ENCODE peak calls at places on chromosome 4, in nine cellular contexts. Q is adrenal gland, Z is A549, B is HCT116, A is SK-N-SH, G is lung, S is heart right ventricle, C is uterus, N is heart left ventricle. J is an unnamed sample.

GRCh38 chr4:168993724-168994510 is 16.1 kb downstream of the CBR4 start:
- DNase-seq in S (no peak), Q (no peak), Z (no peak), C (peak; percentile 32), A (no peak), N (no peak), B (no peak), G (no peak), J (no peak)

GRCh38 chr4:183971938-183972490 is 66.9 kb downstream of the STOX2 start:
- DNase-seq in N (peak; percentile 66), B (no peak), Q (no peak), G (no peak), Z (no peak), C (no peak), A (no peak), S (peak; percentile 60), J (no peak)

GRCh38 chr4:37383579-37384229 is 139.2 kb downstream of the NWD2 start:
- DNase-seq in N (no peak), A (peak; percentile 9), B (peak; percentile 36), S (no peak), G (no peak), Q (peak; percentile 31), C (no peak), Z (peak; percentile 14), J (no peak)

GRCh38 chr4:156312261-156312847 is 358.7 kb upstream of the CTSO start:
- DNase-seq in N (no peak), G (no peak), Q (no peak), B (no peak), S (no peak), A (no peak), C (no peak), Z (no peak), J (no peak)

GRCh38 chr4:142404191-142404611 is 441.9 kb downstream of the INPP4B start:
- DNase-seq in N (peak; percentile 52), G (no peak), A (no peak), S (peak; percentile 13), Z (peak; percentile 54), Q (peak; percentile 54), B (peak; percentile 82), C (peak; percentile 24), J (no peak)

GRCh38 chr4:135256111-135256510 is 1054.5 kb upstream of the PABPC4L start:
- DNase-seq in Z (no peak), S (no peak), N (no peak), G (no peak), C (no peak), B (no peak), A (no peak), Q (no peak), J (no peak)

GRCh38 chr4:139763668-139764067 is 98.0 kb downstream of the MGST2 start:
- DNase-seq in S (no peak), Z (no peak), Q (no peak), G (no peak), N (no peak), A (peak; percentile 25), B (no peak), C (no peak), J (no peak)

GRCh38 chr4:5955856-5956255 is 62.4 kb downstream of the C4orf50 start:
- DNase-seq in Q (no peak), S (no peak), Z (no peak), B (no peak), C (no peak), N (no peak), A (no peak), G (no peak), J (no peak)

GRCh38 chr4:125726121-125726520 is 411.4 kb downstream of the FAT4 start:
- DNase-seq in Q (no peak), S (no peak), C (no peak), N (no peak), Z (no peak), B (no peak), A (no peak), G (no peak), J (no peak)

GRCh38 chr4:95701500-95701899 is 138.4 kb upstream of the PDHA2 start:
- DNase-seq in B (no peak), C (peak; percentile 59), Q (no peak), Z (no peak), N (no peak), S (no peak), A (no peak), G (no peak), J (peak; percentile 18)

GRCh38 chr4:65597697-65598096 is 72.6 kb downstream of the EPHA5 start:
- DNase-seq in N (no peak), S (no peak), G (no peak), Z (no peak), Q (no peak), B (no peak), C (no peak), A (no peak), J (no peak)

GRCh38 chr4:2924765-2925301 is 38.4 kb downstream of the NOP14 start:
- DNase-seq in N (peak; percentile 18), Z (no peak), S (no peak), B (no peak), G (no peak), C (peak; percentile 19), A (no peak), Q (no peak), J (peak; percentile 49)

GRCh38 chr4:125734504-125734903 is 419.7 kb downstream of the FAT4 start:
- DNase-seq in N (no peak), G (no peak), S (no peak), Q (no peak), C (no peak), A (no peak), Z (no peak), B (no peak), J (no peak)

GRCh38 chr4:147840846-147841732 is 109.2 kb downstream of the ARHGAP10 start:
- DNase-seq in N (no peak), C (no peak), Z (no peak), S (no peak), A (no peak), G (no peak), Q (no peak), B (no peak), J (no peak)

GRCh38 chr4:147842573-147842972 is 110.7 kb downstream of the ARHGAP10 start:
- DNase-seq in B (no peak), S (peak; percentile 62), C (no peak), Q (no peak), A (no peak), G (no peak), N (peak; percentile 82), Z (no peak), J (no peak)

GRCh38 chr4:147839651-147840050 is 107.8 kb downstream of the ARHGAP10 start:
- DNase-seq in G (no peak), B (no peak), A (no peak), N (no peak), Q (no peak), S (no peak), C (no peak), Z (no peak), J (no peak)

GRCh38 chr4:147846318-147847135 is 114.6 kb downstream of the ARHGAP10 start:
- DNase-seq in Z (no peak), C (no peak), A (no peak), B (no peak), N (no peak), G (no peak), S (no peak), Q (no peak), J (no peak)

GRCh38 chr4:147843162-147843561 is 111.3 kb downstream of the ARHGAP10 start:
- DNase-seq in S (no peak), Z (peak; percentile 30), G (no peak), Q (no peak), A (no peak), N (no peak), C (no peak), B (peak; percentile 47), J (no peak)
- H3K4me1 ChIP-seq in S (peaks cover 56% of the 10 kb centered on the region), Z (no peaks in the 10 kb centered on the region), G (peaks cover 30% of the 10 kb centered on the region), Q (peaks cover 1% of the 10 kb centered on the region), A (peaks cover 10% of the 10 kb centered on the region), N (peaks cover 31% of the 10 kb centered on the region), C (no peaks in the 10 kb centered on the region), B (peaks cover 8% of the 10 kb centered on the region), J (no peaks in the 10 kb centered on the region)

DNA sequence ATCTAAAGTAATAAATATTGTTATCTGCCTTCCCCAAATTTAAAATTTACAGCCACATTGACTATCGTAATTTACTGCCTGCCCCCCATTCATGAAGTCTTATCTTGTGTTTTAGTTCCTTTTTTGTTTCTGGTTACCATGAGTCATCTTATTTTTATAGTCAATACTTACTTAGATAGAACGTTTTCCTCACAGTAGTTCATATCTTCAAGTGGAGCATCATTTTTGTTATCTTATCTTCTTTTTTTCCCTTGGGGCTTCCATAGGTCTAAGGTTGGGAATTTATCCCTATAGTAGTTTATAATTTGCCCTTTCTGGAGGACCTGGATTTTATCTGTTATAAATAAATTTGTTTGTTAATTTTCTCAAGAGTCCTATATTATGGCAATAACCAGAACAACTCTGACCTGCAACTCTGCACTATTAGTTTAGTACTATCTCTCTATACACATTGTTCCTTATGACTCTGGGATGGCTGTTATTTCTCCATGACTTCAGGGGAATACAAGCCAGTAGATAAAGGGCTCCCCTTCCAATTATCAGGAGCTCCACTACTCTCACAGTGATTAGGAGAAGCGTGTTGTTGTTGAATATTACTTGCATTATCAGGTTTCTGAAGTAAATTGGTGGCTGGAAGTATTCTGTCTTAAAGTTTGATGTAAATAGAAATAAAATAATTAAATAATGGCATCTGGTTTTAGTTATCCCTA is 330.6 kb downstream of the GALNTL6 start:
- DNase-seq in G (no peak), B (no peak), Q (no peak), Z (no peak), N (no peak), A (peak; percentile 55), S (no peak), C (no peak), J (no peak)
- H3K4me3 ChIP-seq in G (no peak overlapping the region), B (no peak overlapping the region), Q (no peak overlapping the region), Z (no peak overlapping the region), N (no peak overlapping the region), A (no peak overlapping the region), S (no peak overlapping the region), C (no peak overlapping the region), J (no peak overlapping the region)

DNA sequence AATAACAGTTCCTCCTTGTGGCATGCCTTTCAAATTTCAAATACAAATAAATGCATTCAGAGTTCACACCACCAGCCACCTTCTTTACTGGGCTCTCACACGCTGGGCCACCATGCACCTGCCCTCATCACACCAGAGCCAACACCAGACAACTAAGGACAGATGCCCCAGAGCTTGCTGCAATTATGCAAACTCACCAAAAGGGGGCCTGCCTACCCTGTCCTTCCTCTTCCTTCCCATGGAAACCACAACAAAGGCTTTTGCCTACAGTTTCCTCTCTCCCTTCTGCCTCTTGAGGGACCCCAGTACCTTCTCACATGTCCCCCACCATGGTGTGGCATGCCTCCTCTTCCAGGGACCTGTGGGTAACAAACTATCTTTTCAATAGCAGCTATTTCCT is 1333.9 kb upstream of the TENM3 start:
- DNase-seq in B (peak; percentile 34), Q (no peak), C (no peak), N (no peak), G (no peak), A (no peak), Z (peak; percentile 7), S (no peak), J (no peak)
- TF ChIP-seq CTCF in B (peak; percentile 53), Q (no peak), C (no peak), N (no peak), G (no peak), A (peak; percentile 31), Z (no peak), S (no peak), J (no peak)

DNA sequence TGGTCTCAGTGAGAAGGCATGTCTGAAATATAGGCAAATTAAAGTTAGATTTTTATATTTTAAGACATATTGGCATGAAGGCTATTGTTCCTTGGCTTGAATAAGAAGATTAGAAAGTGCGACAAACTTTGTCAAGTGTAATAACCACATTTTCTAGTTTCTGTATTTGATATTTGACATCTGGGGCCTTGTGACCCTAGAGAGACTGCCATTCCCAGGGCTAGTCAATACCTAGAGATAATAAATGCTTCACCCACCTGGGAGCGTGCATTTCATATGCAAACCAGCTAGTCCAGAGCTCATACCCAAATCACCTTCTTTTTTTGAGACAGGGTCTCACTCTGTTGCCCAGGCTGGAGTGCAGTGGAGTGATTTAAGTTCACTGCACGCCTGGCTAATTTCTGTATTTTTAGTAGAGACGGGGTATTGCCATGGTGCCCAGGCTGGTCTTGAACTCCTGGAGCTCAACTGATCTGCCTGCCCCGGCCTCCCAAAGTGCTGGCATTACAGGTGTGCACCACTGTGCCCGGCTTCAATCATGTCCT is 62.6 kb downstream of the COQ2 start:
- DNase-seq in C (no peak), A (no peak), Q (no peak), N (no peak), G (no peak), B (no peak), S (no peak), Z (no peak), J (no peak)
- H3K4me1 ChIP-seq in C (no peaks in the 10 kb centered on the region), A (peaks cover 5% of the 10 kb centered on the region), Q (no peaks in the 10 kb centered on the region), N (no peaks in the 10 kb centered on the region), G (no peaks in the 10 kb centered on the region), B (peaks cover 15% of the 10 kb centered on the region), S (no peaks in the 10 kb centered on the region), Z (no peaks in the 10 kb centered on the region), J (no peaks in the 10 kb centered on the region)